ENCODE peak calls at places on chromosomes 1 and 21, in six cellular contexts. One of them, this sample, is unnamed.

GRCh38 chr1:19888112-19888511 is 5.9 kb downstream of the OTUD3 start:
- DNase-seq in caudate nucleus: no peak
- DNase-seq in mesendoderm: peak
- DNase-seq in substantia nigra: no peak
- DNase-seq in brain microvascular endothelial cell: no peak
- DNase-seq in tibial artery: no peak
- DNase-seq in this sample: no peak

GRCh38 chr1:16984717-16985116 is 4.3 kb upstream of the MFAP2 start:
- DNase-seq in mesendoderm: peak
- DNase-seq in substantia nigra: no peak
- DNase-seq in tibial artery: peak
- DNase-seq in brain microvascular endothelial cell: peak
- DNase-seq in caudate nucleus: no peak
- DNase-seq in this sample: peak

GRCh38 chr21:43369124-43369523 is 57.8 kb downstream of the SIK1 start:
- DNase-seq in brain microvascular endothelial cell: peak
- DNase-seq in substantia nigra: peak
- DNase-seq in tibial artery: no peak
- DNase-seq in caudate nucleus: no peak
- DNase-seq in mesendoderm: no peak
- DNase-seq in this sample: no peak

GRCh38 chr21:43968410-43969114 is 43.5 kb upstream of the TRAPPC10 start:
- DNase-seq in substantia nigra: no peak
- DNase-seq in brain microvascular endothelial cell: no peak
- DNase-seq in caudate nucleus: no peak
- DNase-seq in tibial artery: no peak
- DNase-seq in mesendoderm: no peak
- DNase-seq in this sample: no peak

GRCh38 chr1:37477198-37477931 is 3.0 kb downstream of the ZC3H12A start:
- DNase-seq in tibial artery: no peak
- DNase-seq in brain microvascular endothelial cell: peak
- DNase-seq in caudate nucleus: no peak
- DNase-seq in substantia nigra: no peak
- DNase-seq in mesendoderm: peak
- DNase-seq in this sample: no peak

GRCh38 chr1:173095632-173096031 is 44.9 kb upstream of the TNFSF18 start:
- DNase-seq in substantia nigra: no peak
- DNase-seq in brain microvascular endothelial cell: peak
- DNase-seq in caudate nucleus: no peak
- DNase-seq in tibial artery: no peak
- DNase-seq in mesendoderm: no peak
- DNase-seq in this sample: no peak

GRCh38 chr1:62875676-62876075 is 91.7 kb downstream of the ATG4C start:
- DNase-seq in tibial artery: no peak
- DNase-seq in caudate nucleus: no peak
- DNase-seq in mesendoderm: no peak
- DNase-seq in substantia nigra: no peak
- DNase-seq in brain microvascular endothelial cell: no peak
- DNase-seq in this sample: no peak

GRCh38 chr1:39047374-39048229 is 21.5 kb downstream of the NDUFS5 start:
- DNase-seq in caudate nucleus: no peak
- DNase-seq in tibial artery: peak
- DNase-seq in mesendoderm: peak
- DNase-seq in substantia nigra: no peak
- DNase-seq in brain microvascular endothelial cell: peak
- DNase-seq in this sample: peak

GRCh38 chr1:209207126-209207700 is 376.3 kb upstream of the CAMK1G start:
- DNase-seq in caudate nucleus: peak
- DNase-seq in substantia nigra: no peak
- DNase-seq in brain microvascular endothelial cell: no peak
- DNase-seq in tibial artery: no peak
- DNase-seq in mesendoderm: no peak
- DNase-seq in this sample: no peak

GRCh38 chr21:40685121-40685630 is 161.8 kb downstream of the DSCAM start:
- DNase-seq in mesendoderm: peak
- DNase-seq in substantia nigra: no peak
- DNase-seq in brain microvascular endothelial cell: no peak
- DNase-seq in caudate nucleus: no peak
- DNase-seq in tibial artery: no peak
- DNase-seq in this sample: peak

GRCh38 chr1:42313970-42314369 is 21.1 kb downstream of the FOXJ3 start:
- DNase-seq in brain microvascular endothelial cell: no peak
- DNase-seq in mesendoderm: no peak
- DNase-seq in substantia nigra: no peak
- DNase-seq in tibial artery: no peak
- DNase-seq in caudate nucleus: no peak
- DNase-seq in this sample: no peak

GRCh38 chr21:33411949-33412430 is 8.8 kb downstream of the IFNGR2 start:
- DNase-seq in brain microvascular endothelial cell: no peak
- DNase-seq in substantia nigra: no peak
- DNase-seq in caudate nucleus: no peak
- DNase-seq in mesendoderm: no peak
- DNase-seq in tibial artery: no peak
- DNase-seq in this sample: no peak

GRCh38 chr1:74964508-74964907 is 169.7 kb upstream of the LHX8 start:
- DNase-seq in brain microvascular endothelial cell: no peak
- DNase-seq in caudate nucleus: peak
- DNase-seq in tibial artery: no peak
- DNase-seq in mesendoderm: no peak
- DNase-seq in substantia nigra: no peak
- DNase-seq in this sample: no peak

GRCh38 chr1:234631721-234632125 is 21.7 kb upstream of the IRF2BP2 start:
- DNase-seq in caudate nucleus: no peak
- DNase-seq in substantia nigra: no peak
- DNase-seq in tibial artery: no peak
- DNase-seq in brain microvascular endothelial cell: peak
- DNase-seq in mesendoderm: peak
- DNase-seq in this sample: no peak

GRCh38 chr21:26570203-26570602 is 2.9 kb downstream of the CYYR1 start:
- DNase-seq in mesendoderm: peak
- DNase-seq in caudate nucleus: no peak
- DNase-seq in tibial artery: no peak
- DNase-seq in brain microvascular endothelial cell: no peak
- DNase-seq in substantia nigra: no peak
- DNase-seq in this sample: no peak

GRCh38 chr1:48794815-48795214 is 18.1 kb upstream of the BEND5 start:
- DNase-seq in tibial artery: no peak
- DNase-seq in substantia nigra: no peak
- DNase-seq in brain microvascular endothelial cell: no peak
- DNase-seq in caudate nucleus: peak
- DNase-seq in mesendoderm: no peak
- DNase-seq in this sample: no peak

GRCh38 chr1:228664399-228664914 is 70.8 kb upstream of the RHOU start:
- DNase-seq in mesendoderm: peak
- DNase-seq in brain microvascular endothelial cell: peak
- DNase-seq in caudate nucleus: peak
- DNase-seq in tibial artery: peak
- DNase-seq in substantia nigra: no peak
- DNase-seq in this sample: peak

GRCh38 chr1:15684468-15685283 is 556 bp downstream of the PLEKHM2 start:
- DNase-seq in tibial artery: peak
- DNase-seq in brain microvascular endothelial cell: no peak
- DNase-seq in mesendoderm: peak
- DNase-seq in caudate nucleus: no peak
- DNase-seq in substantia nigra: peak
- DNase-seq in this sample: peak

GRCh38 chr1:209657140-209657879 is 5.1 kb upstream of the LAMB3 start:
- DNase-seq in brain microvascular endothelial cell: no peak
- DNase-seq in caudate nucleus: no peak
- DNase-seq in mesendoderm: no peak
- DNase-seq in tibial artery: no peak
- DNase-seq in substantia nigra: no peak
- DNase-seq in this sample: no peak

GRCh38 chr1:119327436-119328155 is 41.0 kb upstream of the HAO2 start:
- DNase-seq in tibial artery: no peak
- DNase-seq in substantia nigra: no peak
- DNase-seq in mesendoderm: peak
- DNase-seq in caudate nucleus: peak
- DNase-seq in brain microvascular endothelial cell: no peak
- DNase-seq in this sample: no peak

GRCh38 chr1:201349091-201349490 is 28.4 kb downstream of the TNNT2 start:
- DNase-seq in substantia nigra: no peak
- DNase-seq in mesendoderm: no peak
- DNase-seq in caudate nucleus: peak
- DNase-seq in brain microvascular endothelial cell: no peak
- DNase-seq in tibial artery: no peak
- DNase-seq in this sample: no peak

GRCh38 chr1:217274927-217275616 is 355.8 kb downstream of the GPATCH2 start:
- DNase-seq in caudate nucleus: no peak
- DNase-seq in mesendoderm: no peak
- DNase-seq in brain microvascular endothelial cell: peak
- DNase-seq in tibial artery: no peak
- DNase-seq in substantia nigra: no peak
- DNase-seq in this sample: no peak

GRCh38 chr1:231828182-231828920 is 201.8 kb downstream of the DISC1 start:
- DNase-seq in tibial artery: no peak
- DNase-seq in substantia nigra: no peak
- DNase-seq in brain microvascular endothelial cell: peak
- DNase-seq in mesendoderm: no peak
- DNase-seq in caudate nucleus: no peak
- DNase-seq in this sample: no peak

GRCh38 chr1:78070210-78070609 is 24.4 kb downstream of the GIPC2 start:
- DNase-seq in brain microvascular endothelial cell: no peak
- DNase-seq in tibial artery: no peak
- DNase-seq in substantia nigra: no peak
- DNase-seq in mesendoderm: no peak
- DNase-seq in caudate nucleus: no peak
- DNase-seq in this sample: no peak
- H3K27ac ChIP-seq in brain microvascular endothelial cell: no peak
- H3K27ac ChIP-seq in tibial artery: no peak
- H3K27ac ChIP-seq in substantia nigra: no peak
- H3K27ac ChIP-seq in mesendoderm: no peak
- H3K27ac ChIP-seq in caudate nucleus: no peak
- H3K27ac ChIP-seq in this sample: peak

DNA sequence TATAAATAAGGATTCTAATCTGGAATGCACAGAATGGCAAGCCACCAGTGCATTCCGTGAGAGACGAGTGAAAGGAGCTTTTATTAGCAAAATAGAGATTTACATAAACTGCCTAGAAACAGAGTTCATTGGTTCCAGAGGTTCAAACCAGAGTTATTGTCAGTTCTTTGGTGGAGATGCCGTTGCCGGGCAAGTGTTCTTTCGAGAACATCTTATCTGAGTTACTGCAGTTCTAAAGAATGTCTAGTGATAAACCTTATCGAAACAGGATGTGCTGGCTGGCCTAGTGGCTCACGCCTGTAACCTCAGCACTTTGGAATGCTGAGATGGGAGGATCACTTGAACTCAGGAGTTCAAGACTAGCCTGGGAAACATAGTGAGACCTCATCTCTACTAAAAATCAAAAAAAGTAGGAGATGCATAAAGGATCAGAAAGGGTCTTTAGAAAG is 19.8 kb upstream of the EVI5 start:
- DNase-seq in brain microvascular endothelial cell: peak
- DNase-seq in mesendoderm: peak
- DNase-seq in tibial artery: peak
- DNase-seq in substantia nigra: no peak
- DNase-seq in caudate nucleus: peak
- DNase-seq in this sample: peak
- H3K27ac ChIP-seq in brain microvascular endothelial cell: peak
- H3K27ac ChIP-seq in mesendoderm: peak
- H3K27ac ChIP-seq in tibial artery: peak
- H3K27ac ChIP-seq in substantia nigra: no peak
- H3K27ac ChIP-seq in caudate nucleus: no peak
- H3K27ac ChIP-seq in this sample: peak

DNA sequence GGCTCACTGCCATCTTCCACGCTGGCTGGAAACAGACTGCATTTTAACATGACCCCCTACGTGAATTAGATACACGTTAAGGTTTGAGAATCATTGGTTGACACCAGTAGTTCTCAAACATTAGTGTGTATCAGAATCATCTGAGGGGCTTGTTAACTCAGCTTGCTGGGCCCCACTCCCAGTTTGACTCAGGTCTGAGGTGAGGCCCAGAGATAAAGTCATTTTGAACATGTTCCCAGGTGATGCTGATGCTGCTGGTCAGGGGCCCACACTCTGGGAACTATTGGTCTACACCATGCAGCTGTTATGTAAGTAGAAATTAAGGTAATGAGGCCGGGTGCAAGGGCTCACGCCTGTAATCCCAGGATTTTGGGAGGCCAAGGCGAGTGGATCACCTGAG is 1.3 kb downstream of the LSM10 start:
- DNase-seq in brain microvascular endothelial cell: no peak
- DNase-seq in tibial artery: no peak
- DNase-seq in caudate nucleus: no peak
- DNase-seq in substantia nigra: no peak
- DNase-seq in mesendoderm: no peak
- DNase-seq in this sample: no peak
- H3K27ac ChIP-seq in brain microvascular endothelial cell: no peak
- H3K27ac ChIP-seq in tibial artery: peak
- H3K27ac ChIP-seq in caudate nucleus: no peak
- H3K27ac ChIP-seq in substantia nigra: no peak
- H3K27ac ChIP-seq in mesendoderm: no peak
- H3K27ac ChIP-seq in this sample: no peak

GRCh38 chr1:156760092-156760795 is 7.1 kb upstream of the PRCC start:
- DNase-seq in caudate nucleus: no peak
- DNase-seq in brain microvascular endothelial cell: no peak
- DNase-seq in tibial artery: peak
- DNase-seq in substantia nigra: no peak
- DNase-seq in mesendoderm: no peak
- DNase-seq in this sample: no peak
- H3K27ac ChIP-seq in caudate nucleus: no peak
- H3K27ac ChIP-seq in brain microvascular endothelial cell: no peak
- H3K27ac ChIP-seq in tibial artery: no peak
- H3K27ac ChIP-seq in substantia nigra: no peak
- H3K27ac ChIP-seq in mesendoderm: no peak
- H3K27ac ChIP-seq in this sample: no peak

DNA sequence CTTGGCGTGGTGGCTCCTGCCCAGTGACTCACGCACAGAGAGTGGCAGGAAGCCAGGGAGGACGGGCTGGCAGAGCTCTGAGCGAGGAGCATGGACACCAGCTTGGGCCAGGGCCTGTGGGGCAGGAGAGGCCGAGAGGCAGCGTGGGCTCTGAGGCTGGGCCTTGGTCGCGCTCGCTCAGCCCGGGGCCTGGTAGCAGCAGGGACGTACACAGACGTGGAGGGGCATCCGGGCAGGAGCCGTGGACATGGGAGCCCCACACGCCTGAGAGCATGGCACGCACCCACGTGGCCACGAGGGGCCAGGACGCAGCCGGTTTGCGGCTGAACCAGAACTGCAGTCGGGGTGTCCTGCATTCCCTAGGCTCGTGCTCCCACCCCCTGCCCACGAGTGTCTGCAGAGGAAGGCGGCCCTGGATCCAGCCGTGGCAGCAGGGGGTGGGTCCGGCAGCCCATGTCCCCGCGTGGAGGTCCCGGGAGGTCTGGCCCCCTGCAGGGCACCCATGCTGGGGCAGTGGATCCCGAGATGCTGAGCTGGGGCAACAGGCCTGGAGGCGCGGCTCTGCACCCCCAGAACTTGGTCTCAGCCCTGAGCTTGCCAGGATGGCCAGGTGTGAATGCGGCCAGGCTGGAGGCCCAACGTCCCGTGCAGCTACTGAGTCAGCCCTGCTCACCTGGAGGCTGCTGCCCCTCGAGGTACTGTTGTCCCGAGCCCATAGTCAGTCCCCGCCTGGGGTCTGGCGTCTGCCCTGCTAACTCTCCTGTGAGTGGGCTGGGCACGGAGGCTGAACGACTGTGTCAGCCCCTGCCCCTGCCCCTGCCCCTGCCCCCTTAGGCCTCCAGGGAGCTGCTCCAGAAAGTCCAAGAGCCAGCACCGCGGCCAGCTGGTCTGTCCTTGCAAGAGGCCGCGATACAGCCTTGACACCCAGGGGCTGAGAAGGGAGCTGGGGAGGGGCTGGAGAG is 61.6 kb downstream of the SLX9 start:
- DNase-seq in tibial artery: peak
- DNase-seq in brain microvascular endothelial cell: no peak
- DNase-seq in substantia nigra: no peak
- DNase-seq in mesendoderm: no peak
- DNase-seq in caudate nucleus: no peak
- DNase-seq in this sample: peak
- H3K27ac ChIP-seq in tibial artery: peak
- H3K27ac ChIP-seq in brain microvascular endothelial cell: no peak
- H3K27ac ChIP-seq in substantia nigra: no peak
- H3K27ac ChIP-seq in mesendoderm: no peak
- H3K27ac ChIP-seq in caudate nucleus: no peak
- H3K27ac ChIP-seq in this sample: peak